ENCODE peak calls at places on chromosomes 16 and 17, in four cellular contexts. N is activated CD4-positive, alpha-beta T cell treated with anti-CD3 and anti-CD28 coated beads, Interleukin-2, amount 50 U/mL, for 1 hour; H is stimulated activated CD4-positive, alpha-beta T cell treated with anti-CD3 and anti-CD28 coated beads, TNF-alpha, amount 100 ng/mL, for 48 hours; Z is lung microvascular endothelial cell. L is an unnamed sample.

GRCh38 chr17:22463110-22463850 is 771.0 kb downstream of the KCNJ18 start:
- DNase-seq in Z (no peak), H (no peak), N (no peak), L (no peak)

GRCh38 chr17:73758245-73758644 is 114.0 kb upstream of the SDK2 start:
- DNase-seq in Z (no peak), N (no peak), H (no peak), L (no peak)

GRCh38 chr17:66152756-66153155 is 39.2 kb downstream of the CEP112 start:
- DNase-seq in H (no peak), N (no peak), Z (no peak), L (no peak)

GRCh38 chr16:1155353-1156110 is 2.6 kb downstream of the CACNA1H start:
- DNase-seq in N (no peak), Z (no peak), H (no peak), L (no peak)

GRCh38 chr16:68387301-68387700 is 61.0 kb downstream of the SMPD3 start:
- DNase-seq in Z (no peak), H (no peak), N (no peak), L (no peak)

GRCh38 chr17:70123193-70123592 is 46.1 kb upstream of the KCNJ2 start:
- DNase-seq in Z (no peak), N (no peak), H (no peak), L (no peak)

GRCh38 chr16:73092236-73092781 is 44.4 kb upstream of the ZFHX3 start:
- DNase-seq in N (no peak), H (no peak), Z (peak; percentile 57), L (no peak)

GRCh38 chr17:67671492-67671891 is 46.2 kb upstream of the NOL11 start:
- DNase-seq in Z (peak; percentile 31), N (no peak), H (no peak), L (no peak)

GRCh38 chr17:1031711-1032110 is 34.8 kb downstream of the TIMM22 start:
- DNase-seq in Z (peak; percentile 20), H (no peak), N (no peak), L (no peak)

GRCh38 chr16:31538199-31538598 is 10.5 kb downstream of the AHSP start:
- DNase-seq in Z (no peak), H (no peak), N (no peak), L (no peak)

GRCh38 chr16:61050547-61050946 is 985.7 kb downstream of the CDH8 start:
- DNase-seq in H (no peak), Z (no peak), N (no peak), L (no peak)

GRCh38 chr17:29073045-29073444 is 30.1 kb downstream of the PIPOX start:
- DNase-seq in H (no peak), Z (no peak), N (no peak), L (no peak)

GRCh38 chr16:68345958-68346635 is 35.3 kb downstream of the PRMT7 start:
- DNase-seq in Z (no peak), H (no peak), N (no peak), L (no peak)

GRCh38 chr17:32625971-32626370 is 139.2 kb downstream of the CDK5R1 start:
- DNase-seq in N (no peak), Z (no peak), H (no peak), L (no peak)

GRCh38 chr17:13074026-13074425 is 56.2 kb upstream of the ELAC2 start:
- DNase-seq in N (no peak), H (no peak), Z (no peak), L (no peak)

GRCh38 chr16:62225675-62226074 is 189.4 kb upstream of the CDH8 start:
- DNase-seq in Z (peak; percentile 51), N (no peak), H (peak; percentile 1), L (peak; percentile 20)

GRCh38 chr16:57372372-57373116 is at the start of gene CX3CL1:
- DNase-seq in N (no peak), H (no peak), Z (peak; percentile 37), L (no peak)

GRCh38 chr16:28607116-28607623 is 2.7 kb downstream of the SULT1A1 start:
- DNase-seq in H (no peak), Z (no peak), N (no peak), L (no peak)

GRCh38 chr17:9913476-9913875 is 8.4 kb upstream of the RCVRN start:
- DNase-seq in H (no peak), Z (no peak), N (no peak), L (no peak)

GRCh38 chr16:51243836-51244483 is 92.9 kb upstream of the SALL1 start:
- DNase-seq in Z (no peak), N (no peak), H (no peak), L (no peak)

GRCh38 chr17:47719411-47720152 is 13.5 kb upstream of the TBX21 start:
- DNase-seq in H (peak; percentile 81), Z (no peak), N (peak; percentile 27), L (no peak)

GRCh38 chr17:76151896-76152454 is 10.9 kb upstream of the FOXJ1 start:
- DNase-seq in Z (no peak), N (no peak), H (no peak), L (no peak)

GRCh38 chr17:16589097-16589969 is 20.3 kb upstream of the ZNF287 start:
- DNase-seq in Z (peak; percentile 89), N (peak; percentile 92), H (peak; percentile 85), L (peak; percentile 92)

GRCh38 chr16:720507-720989 is 398 bp upstream of the ANTKMT start:
- DNase-seq in Z (no peak), N (no peak), H (peak; percentile 52), L (peak; percentile 70)

GRCh38 chr16:26454102-26454501 is 612.6 kb upstream of the C16orf82 start:
- DNase-seq in Z (no peak), N (no peak), H (no peak), L (no peak)

GRCh38 chr16:87790278-87791023 is 24.7 kb upstream of the KLHDC4 start:
- DNase-seq in Z (no peak), N (no peak), H (no peak), L (no peak)

GRCh38 chr17:364766-365165 is 12.2 kb upstream of the RPH3AL start:
- DNase-seq in Z (no peak), H (no peak), N (no peak), L (no peak)

GRCh38 chr16:1938316-1938715 is 4.7 kb downstream of the MSRB1 start:
- DNase-seq in N (no peak), Z (no peak), H (no peak), L (no peak)

GRCh38 chr16:11356573-11357331 is 11.5 kb downstream of the RMI2 start:
- DNase-seq in Z (peak; percentile 70), N (peak; percentile 52), H (peak; percentile 63), L (no peak)

GRCh38 chr16:79264237-79265104 is 336.1 kb downstream of the MAF start:
- DNase-seq in Z (no peak), N (no peak), H (no peak), L (no peak)

GRCh38 chr16:9567674-9568073 is 476.2 kb downstream of the HAPSTR1 start:
- DNase-seq in H (no peak), N (no peak), Z (no peak), L (no peak)

GRCh38 chr16:586047-586644 is 3.7 kb upstream of the RAB40C start:
- DNase-seq in H (no peak), N (no peak), Z (no peak), L (no peak)

GRCh38 chr16:88988980-88989791 is 12.2 kb upstream of the CBFA2T3 start:
- DNase-seq in Z (no peak), N (no peak), H (no peak), L (no peak)

GRCh38 chr16:88378836-88379693 is 3.7 kb upstream of the ZNF469 start:
- DNase-seq in H (no peak), N (no peak), Z (no peak), L (no peak)

GRCh38 chr16:85002643-85003042 is 8.7 kb downstream of the ZDHHC7 start:
- DNase-seq in Z (no peak), N (no peak), H (no peak), L (no peak)

GRCh38 chr17:75941442-75941819 is 589 bp upstream of the FBF1 start:
- DNase-seq in N (no peak), H (no peak), Z (no peak), L (no peak)

GRCh38 chr17:82497483-82498405 is 21.8 kb upstream of the FOXK2 start:
- DNase-seq in N (peak; percentile 27), Z (peak; percentile 29), H (peak; percentile 20), L (no peak)

GRCh38 chr17:49218941-49219913 is 8.7 kb downstream of the ABI3 start:
- DNase-seq in H (no peak), N (no peak), Z (no peak), L (peak; percentile 58)

GRCh38 chr16:20023190-20023589 is 50.5 kb downstream of the GPR139 start:
- DNase-seq in N (no peak), H (no peak), Z (peak; percentile 37), L (no peak)